ENCODE peak calls at places on chromosomes 3 and 15, in ten cellular contexts. S is activated naive CD4-positive, alpha-beta T cell treated with anti-CD3 and anti-CD28 coated beads for 36 hours; X is NT2/D1; V is occipital lobe; W is spleen; E is activated CD4-positive, alpha-beta memory T cell treated with anti-CD3 and anti-CD28 coated beads, Interleukin-2, amount 10 ng/mL, durations not matched to agents 7 days and 5 days; F is WTC11; O is erythroblast; Y is mesothelial cell of epicardium; G is ecto neural progenitor cell. A is an unnamed sample.

GRCh38 chr3:79364784-79365183 is 403.0 kb downstream of the ROBO1 start:
- DNase-seq in S (no peak), X (no peak), V (no peak), W (no peak), E (no peak), F (no peak), O (no peak), Y (no peak), G (no peak), A (no peak)

GRCh38 chr15:51969728-51970127 is 1.9 kb downstream of the LEO1 start:
- DNase-seq in S (no peak), X (no peak), V (no peak), W (no peak), E (no peak), F (no peak), O (no peak), Y (no peak), G (no peak), A (no peak)

GRCh38 chr15:52651868-52652267 is 27.3 kb downstream of the ATOSA start:
- DNase-seq in S (peak), X (no peak), V (peak), W (peak), E (peak), F (peak), O (peak), Y (peak), G (peak), A (peak)

GRCh38 chr3:176293277-176293676 is 904.0 kb downstream of the TBL1XR1 start:
- DNase-seq in S (no peak), X (no peak), V (no peak), W (no peak), E (no peak), F (no peak), O (no peak), Y (no peak), G (no peak), A (no peak)

GRCh38 chr15:38683382-38684242 is 119.0 kb upstream of the RASGRP1 start:
- DNase-seq in S (peak), X (peak), V (peak), W (no peak), E (peak), F (peak), O (peak), Y (peak), G (no peak), A (peak)

GRCh38 chr15:70870066-70870465 is 16.1 kb upstream of the LARP6 start:
- DNase-seq in S (no peak), X (no peak), V (no peak), W (no peak), E (no peak), F (no peak), O (no peak), Y (no peak), G (no peak), A (no peak)

GRCh38 chr15:69493406-69493805 is 40.8 kb downstream of the RPLP1 start:
- DNase-seq in S (no peak), X (no peak), V (no peak), W (no peak), E (no peak), F (no peak), O (no peak), Y (no peak), G (peak), A (no peak)

GRCh38 chr15:68210821-68211655 is 5.9 kb upstream of the CALML4 start:
- DNase-seq in S (peak), X (peak), V (peak), W (peak), E (peak), F (peak), O (peak), Y (peak), G (peak), A (peak)

GRCh38 chr15:77837649-77838025 is 204.9 kb upstream of the LINGO1 start:
- DNase-seq in S (no peak), X (no peak), V (no peak), W (peak), E (no peak), F (no peak), O (no peak), Y (no peak), G (no peak), A (no peak)

GRCh38 chr15:90126022-90126421 is 23.8 kb upstream of the IDH2 start:
- DNase-seq in S (no peak), X (no peak), V (no peak), W (no peak), E (no peak), F (no peak), O (no peak), Y (no peak), G (no peak), A (no peak)

GRCh38 chr3:7508821-7509220 is 647.9 kb downstream of the GRM7 start:
- DNase-seq in S (no peak), X (no peak), V (no peak), W (no peak), E (no peak), F (no peak), O (no peak), Y (no peak), G (no peak), A (no peak)

GRCh38 chr3:48016336-48016973 is at the start of gene MAP4:
- DNase-seq in S (no peak), X (no peak), V (no peak), W (no peak), E (no peak), F (no peak), O (peak), Y (no peak), G (no peak), A (no peak)

GRCh38 chr15:101250331-101250730 is 1.5 kb downstream of the CHSY1 start:
- DNase-seq in S (no peak), X (no peak), V (no peak), W (no peak), E (no peak), F (no peak), O (no peak), Y (no peak), G (no peak), A (no peak)

GRCh38 chr3:126394179-126394976 is at the start of gene CFAP100:
- DNase-seq in S (no peak), X (no peak), V (no peak), W (peak), E (no peak), F (peak), O (no peak), Y (no peak), G (peak), A (no peak)

GRCh38 chr3:133854264-133854663 is 41.4 kb downstream of the RAB6B start:
- DNase-seq in S (no peak), X (no peak), V (no peak), W (no peak), E (no peak), F (no peak), O (no peak), Y (no peak), G (no peak), A (no peak)

GRCh38 chr3:15493436-15493835 is 28.1 kb downstream of the COLQ start:
- DNase-seq in S (no peak), X (no peak), V (no peak), W (no peak), E (no peak), F (no peak), O (no peak), Y (no peak), G (no peak), A (no peak)

GRCh38 chr3:177833392-177833791 is 636.1 kb upstream of the TBL1XR1 start:
- DNase-seq in S (no peak), X (no peak), V (no peak), W (no peak), E (no peak), F (no peak), O (no peak), Y (no peak), G (no peak), A (no peak)

GRCh38 chr3:118536764-118537163 is 497.9 kb downstream of the IGSF11 start:
- DNase-seq in S (no peak), X (no peak), V (no peak), W (no peak), E (no peak), F (no peak), O (no peak), Y (no peak), G (no peak), A (no peak)

GRCh38 chr3:171772427-171773056 is 37.7 kb downstream of the PLD1 start:
- DNase-seq in S (peak), X (peak), V (peak), W (no peak), E (peak), F (peak), O (peak), Y (peak), G (peak), A (peak)

GRCh38 chr3:18425641-18426403 is 683 bp upstream of the SATB1 start:
- DNase-seq in S (peak), X (no peak), V (peak), W (peak), E (peak), F (peak), O (peak), Y (peak), G (peak), A (peak)

GRCh38 chr3:177358968-177359600 is 161.8 kb upstream of the TBL1XR1 start:
- DNase-seq in S (peak), X (no peak), V (no peak), W (peak), E (peak), F (peak), O (peak), Y (peak), G (peak), A (peak)

GRCh38 chr3:10015476-10015904 is 10.7 kb upstream of the FANCD2 start:
- DNase-seq in S (no peak), X (no peak), V (peak), W (no peak), E (no peak), F (no peak), O (no peak), Y (no peak), G (no peak), A (no peak)

GRCh38 chr3:94928921-94929320 is 866.1 kb downstream of the NSUN3 start:
- DNase-seq in S (no peak), X (no peak), V (no peak), W (no peak), E (no peak), F (no peak), O (peak), Y (no peak), G (no peak), A (no peak)

GRCh38 chr3:8937064-8938020 is 25.9 kb downstream of the RAD18 start:
- DNase-seq in S (no peak), X (no peak), V (no peak), W (no peak), E (no peak), F (no peak), O (no peak), Y (no peak), G (no peak), A (no peak)

GRCh38 chr15:88657326-88658069 is 18.7 kb downstream of the ISG20 start:
- DNase-seq in S (no peak), X (no peak), V (no peak), W (peak), E (no peak), F (peak), O (peak), Y (peak), G (peak), A (no peak)

GRCh38 chr3:105611304-105612192 is 244.8 kb downstream of the ALCAM start:
- DNase-seq in S (no peak), X (no peak), V (no peak), W (no peak), E (no peak), F (no peak), O (no peak), Y (no peak), G (no peak), A (no peak)

GRCh38 chr3:29512620-29513019 is 231.7 kb downstream of the RBMS3 start:
- DNase-seq in S (no peak), X (no peak), V (no peak), W (no peak), E (no peak), F (no peak), O (no peak), Y (no peak), G (no peak), A (no peak)

GRCh38 chr15:38325290-38325990 is 72.8 kb downstream of the SPRED1 start:
- DNase-seq in S (no peak), X (no peak), V (no peak), W (no peak), E (no peak), F (no peak), O (peak), Y (no peak), G (no peak), A (no peak)

GRCh38 chr3:70225146-70225545 is 87.3 kb downstream of the MDFIC2 start:
- DNase-seq in S (no peak), X (no peak), V (no peak), W (no peak), E (no peak), F (no peak), O (no peak), Y (no peak), G (no peak), A (no peak)

GRCh38 chr15:43239732-43240491 is 19.1 kb upstream of the EPB42 start:
- DNase-seq in S (no peak), X (no peak), V (no peak), W (no peak), E (no peak), F (no peak), O (no peak), Y (no peak), G (no peak), A (peak)

GRCh38 chr3:53224026-53224425 is 31.8 kb downstream of the TKT start:
- DNase-seq in S (no peak), X (no peak), V (no peak), W (peak), E (no peak), F (no peak), O (no peak), Y (no peak), G (no peak), A (no peak)

GRCh38 chr15:60799885-60800728 is 321.2 kb upstream of the ICE2 start:
- DNase-seq in S (peak), X (no peak), V (no peak), W (no peak), E (no peak), F (no peak), O (no peak), Y (no peak), G (no peak), A (no peak)

GRCh38 chr3:86382556-86382955 is 608.4 kb downstream of the VGLL3 start:
- DNase-seq in S (no peak), X (no peak), V (no peak), W (no peak), E (no peak), F (no peak), O (no peak), Y (no peak), G (no peak), A (no peak)

GRCh38 chr3:141386611-141387110 is 18.4 kb downstream of the ZBTB38 start:
- DNase-seq in S (no peak), X (no peak), V (peak), W (no peak), E (no peak), F (no peak), O (no peak), Y (no peak), G (no peak), A (no peak)

GRCh38 chr15:91279481-91279880 is 179.4 kb downstream of the SV2B start:
- DNase-seq in S (no peak), X (no peak), V (no peak), W (no peak), E (no peak), F (no peak), O (no peak), Y (no peak), G (no peak), A (no peak)

GRCh38 chr15:69298697-69299441 is at the start of gene PAQR5:
- DNase-seq in S (no peak), X (no peak), V (no peak), W (no peak), E (no peak), F (peak), O (peak), Y (peak), G (peak), A (peak)

GRCh38 chr3:50660386-50660785 is 14.3 kb upstream of the DOCK3 start:
- DNase-seq in S (no peak), X (no peak), V (no peak), W (no peak), E (no peak), F (peak), O (no peak), Y (no peak), G (no peak), A (no peak)

GRCh38 chr15:40536501-40536900 is 28.3 kb downstream of the CCDC32 start:
- DNase-seq in S (no peak), X (no peak), V (no peak), W (no peak), E (no peak), F (no peak), O (peak), Y (no peak), G (no peak), A (no peak)

GRCh38 chr15:99616773-99617342 is 51.1 kb downstream of the MEF2A start:
- DNase-seq in S (no peak), X (no peak), V (no peak), W (no peak), E (no peak), F (no peak), O (peak), Y (no peak), G (no peak), A (no peak)

GRCh38 chr3:63908081-63908736 is 4.0 kb downstream of the SCAANT1 start:
- DNase-seq in S (no peak), X (no peak), V (no peak), W (no peak), E (no peak), F (no peak), O (no peak), Y (no peak), G (no peak), A (no peak)